ENCODE peak calls at places on chromosome 18, in four cellular contexts. Q, M, G and D are unnamed samples.

GRCh38 chr18:623760-624620 is 27.2 kb downstream of the CLUL1 start:
- DNase-seq in M (peak; percentile 62), Q (peak; percentile 65), G (no peak), D (peak; percentile 18)

GRCh38 chr18:79477711-79478483 is 82.2 kb downstream of the NFATC1 start:
- DNase-seq in Q (no peak), M (no peak), G (no peak), D (no peak)

GRCh38 chr18:23540867-23541266 is 37.6 kb downstream of the RMC1 start:
- DNase-seq in Q (peak; percentile 61), M (no peak), G (peak; percentile 43), D (no peak)

GRCh38 chr18:64201781-64202180 is 52.9 kb upstream of the LINC00305 start:
- DNase-seq in M (no peak), G (no peak), Q (no peak), D (no peak)

GRCh38 chr18:76953186-76953982 is 131.0 kb downstream of the ZNF236 start:
- DNase-seq in G (no peak), Q (no peak), M (no peak), D (no peak)

GRCh38 chr18:28541276-28541930 is 364.5 kb upstream of the CDH2 start:
- DNase-seq in M (no peak), G (no peak), Q (no peak), D (no peak)

GRCh38 chr18:72161686-72162085 is 382.5 kb downstream of the CBLN2 start:
- DNase-seq in M (no peak), G (no peak), Q (no peak), D (no peak)

GRCh38 chr18:11607897-11608296 is 1.5 kb upstream of the SLC35G4 start:
- DNase-seq in Q (no peak), G (no peak), M (no peak), D (no peak)

GRCh38 chr18:48994926-48995835 is 44.4 kb upstream of the SMAD7 start:
- DNase-seq in M (no peak), G (no peak), Q (no peak), D (no peak)

GRCh38 chr18:65906621-65907034 is 155.8 kb downstream of the CDH7 start:
- DNase-seq in M (no peak), Q (no peak), G (no peak), D (no peak)

GRCh38 chr18:37381554-37381953 is 184.0 kb downstream of the CELF4 start:
- DNase-seq in Q (no peak), M (no peak), G (no peak), D (no peak)

GRCh38 chr18:21439453-21439852 is 161.1 kb downstream of the ESCO1 start:
- DNase-seq in G (no peak), M (peak; percentile 15), Q (no peak), D (peak; percentile 51)

GRCh38 chr18:37249895-37250618 is 315.5 kb downstream of the CELF4 start:
- DNase-seq in Q (no peak), M (no peak), G (no peak), D (no peak)

GRCh38 chr18:47846431-47846830 is 84.0 kb downstream of the SMAD2 start:
- DNase-seq in M (no peak), Q (no peak), G (no peak), D (no peak)

GRCh38 chr18:37412757-37413156 is 152.8 kb downstream of the CELF4 start:
- DNase-seq in G (no peak), Q (no peak), M (no peak), D (no peak)

GRCh38 chr18:2653467-2653866 is 2.1 kb upstream of the SMCHD1 start:
- DNase-seq in M (no peak), G (no peak), Q (no peak), D (no peak)

GRCh38 chr18:65725421-65726050 is 25.3 kb upstream of the CDH7 start:
- DNase-seq in M (peak; percentile 16), Q (no peak), G (no peak), D (no peak)

GRCh38 chr18:27803957-27804356 is 373.0 kb downstream of the CDH2 start:
- DNase-seq in G (no peak), M (no peak), Q (no peak), D (no peak)

GRCh38 chr18:3452750-3453539 is 3.0 kb downstream of the TGIF1 start:
- DNase-seq in Q (no peak), G (no peak), M (no peak), D (no peak)

GRCh38 chr18:54684786-54685185 is 93.7 kb downstream of the DYNAP start:
- DNase-seq in G (no peak), Q (peak; percentile 6), M (no peak), D (no peak)

GRCh38 chr18:68826111-68826510 is 28.2 kb downstream of the CCDC102B start:
- DNase-seq in Q (no peak), M (no peak), G (no peak), D (no peak)

GRCh38 chr18:54229660-54230059 is 5.2 kb upstream of the MBD2 start:
- DNase-seq in M (no peak), G (no peak), Q (no peak), D (no peak)

GRCh38 chr18:45916302-45916701 is 50.8 kb downstream of the EPG5 start:
- DNase-seq in G (no peak), M (peak; percentile 4), Q (peak; percentile 10), D (no peak)

GRCh38 chr18:45923138-45923537 is 44.0 kb downstream of the EPG5 start:
- DNase-seq in Q (no peak), G (no peak), M (no peak), D (no peak)

DNA sequence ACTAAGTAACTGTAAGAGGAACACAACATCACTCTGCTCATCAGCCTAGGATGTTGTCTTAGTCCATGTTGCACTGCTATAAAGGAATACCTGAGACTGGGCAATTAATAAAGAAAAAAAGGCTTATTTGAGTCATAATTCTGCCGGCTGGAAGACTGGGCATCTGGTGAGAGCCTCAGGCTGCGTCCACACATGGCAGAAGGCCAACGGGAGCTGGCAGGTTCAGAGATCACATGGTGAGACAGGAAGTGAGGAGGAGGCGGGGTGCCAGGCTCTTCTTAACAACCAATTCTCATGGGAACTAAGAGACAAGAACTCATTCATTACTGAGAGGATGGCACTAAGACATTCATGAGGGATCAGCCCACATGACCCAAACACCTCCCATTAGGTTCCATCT is 46.8 kb downstream of the EPG5 start:
- DNase-seq in M (no peak), Q (no peak), G (no peak), D (peak; percentile 12)
- TF ChIP-seq JUNB in M (no peak), Q (no peak), G (no peak), D (no peak)

GRCh38 chr18:45521777-45522176 is 93.5 kb upstream of the SLC14A2 start:
- DNase-seq in G (no peak), Q (no peak), M (no peak), D (no peak)

GRCh38 chr18:45518770-45519169 is 96.5 kb upstream of the SLC14A2 start:
- DNase-seq in Q (no peak), M (no peak), G (no peak), D (no peak)

GRCh38 chr18:45519881-45520280 is 95.4 kb upstream of the SLC14A2 start:
- DNase-seq in M (no peak), G (no peak), Q (no peak), D (no peak)

GRCh38 chr18:45521151-45521550 is 94.1 kb upstream of the SLC14A2 start:
- DNase-seq in M (no peak), Q (no peak), G (no peak), D (no peak)

GRCh38 chr18:45517181-45517741 is 98.0 kb upstream of the SLC14A2 start:
- DNase-seq in M (no peak), G (no peak), Q (no peak), D (no peak)
- TF ChIP-seq CHD4 in M (no peak), G (no peak), Q (no peak), D (no peak)

DNA sequence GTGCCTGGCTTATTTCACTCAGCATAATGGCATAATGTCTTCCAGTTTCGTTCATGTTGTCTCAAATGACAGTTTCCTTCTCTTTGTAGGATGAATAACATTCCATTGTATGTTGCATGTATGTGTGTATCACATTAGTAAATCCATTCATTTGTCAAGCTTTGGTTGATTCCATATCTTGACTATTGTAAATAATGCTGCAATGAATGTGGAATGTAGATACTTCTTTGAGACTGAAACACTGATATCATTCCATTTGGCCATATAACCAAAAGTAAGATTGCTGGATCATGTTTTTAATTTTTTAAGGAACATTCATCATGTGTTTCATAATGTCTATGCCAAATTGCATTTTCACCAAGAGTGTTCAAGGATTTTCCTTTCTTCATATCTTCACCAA is 1711.4 kb upstream of the PIK3C3 start:
- DNase-seq in M (no peak), Q (no peak), G (no peak), D (no peak)
- TF ChIP-seq JUNB in M (no peak), Q (no peak), G (no peak), D (no peak)

GRCh38 chr18:75857558-75857957 is 430.1 kb upstream of the SMIM21 start:
- DNase-seq in G (no peak), Q (no peak), M (no peak), D (no peak)

GRCh38 chr18:75854808-75855207 is 427.3 kb upstream of the SMIM21 start:
- DNase-seq in M (no peak), Q (no peak), G (no peak), D (no peak)

GRCh38 chr18:75858754-75859153 is 431.3 kb upstream of the SMIM21 start:
- DNase-seq in M (no peak), G (no peak), Q (no peak), D (no peak)

GRCh38 chr18:75859533-75859932 is 432.0 kb upstream of the SMIM21 start:
- DNase-seq in M (no peak), Q (no peak), G (no peak), D (no peak)

DNA sequence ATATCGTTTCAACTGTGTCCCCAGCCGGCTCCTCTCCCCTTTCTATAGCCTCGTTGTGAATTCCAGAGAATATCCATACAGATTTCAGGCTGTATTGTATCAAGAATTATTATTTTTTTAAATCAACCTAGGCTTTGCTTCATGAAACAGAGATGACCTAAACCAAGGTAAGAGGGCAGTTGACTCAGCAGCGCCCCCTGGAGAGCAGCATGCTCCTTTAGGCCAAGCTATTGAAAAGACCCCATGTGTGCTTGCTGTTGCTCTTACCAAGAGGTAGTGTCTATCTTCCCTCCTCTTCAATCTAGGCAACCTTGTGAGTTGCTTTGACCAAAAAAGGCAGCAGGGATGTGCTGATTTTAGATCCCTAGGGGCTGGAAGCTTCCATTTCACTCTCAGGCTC is 426.7 kb upstream of the SMIM21 start:
- DNase-seq in G (no peak), Q (peak; percentile 17), M (peak; percentile 3), D (peak; percentile 5)
- TF ChIP-seq CHD4 in G (no peak), Q (no peak), M (no peak), D (no peak)

DNA sequence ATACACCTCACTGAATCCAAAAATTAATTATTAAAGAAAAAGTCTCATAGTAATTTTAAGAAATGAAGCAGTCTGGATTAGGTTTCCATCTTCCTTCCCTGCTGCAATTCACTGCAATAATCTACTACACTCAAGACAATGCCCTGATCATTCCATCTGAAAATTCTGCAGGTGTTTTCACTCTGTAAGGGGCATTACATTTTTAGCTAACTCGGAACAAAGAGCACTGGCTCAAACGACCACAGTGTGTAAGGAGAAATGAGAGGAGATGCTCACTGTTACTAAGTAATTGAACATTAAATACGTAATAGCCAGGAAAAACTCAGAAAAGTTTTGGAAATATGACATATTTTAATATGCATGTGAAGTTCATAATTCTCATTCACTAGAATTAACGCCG is 1.3 kb downstream of the B4GALT6 start:
- DNase-seq in Q (no peak), G (no peak), M (no peak), D (no peak)
- TF ChIP-seq JUNB in Q (no peak), G (no peak), M (no peak), D (no peak)

GRCh38 chr18:14075196-14075595 is 57.0 kb downstream of the ZNF519 start:
- DNase-seq in Q (no peak), G (no peak), M (no peak), D (no peak)
- TF ChIP-seq CHD4 in Q (no peak), G (no peak), M (no peak), D (no peak)